ENCODE peak calls at places on chromosomes 4 and X, in six cellular contexts. W is H9, Y is IMR-90, N is neuronal stem cell, Q is trophoblast cell, G is H1. V is an unnamed sample.

GRCh38 chr4:54065282-54066087 is 1.1 kb upstream of the CHIC2 start:
- DNase-seq in Y (no peak), W (no peak), Q (peak; percentile 93), G (no peak), N (no peak), V (peak; percentile 54)

GRCh38 chr4:1406946-1407656 is 859 bp upstream of the NKX1-1 start:
- DNase-seq in Q (no peak), N (no peak), Y (no peak), W (peak; percentile 31), G (no peak), V (no peak)

GRCh38 chr4:138494931-138495330 is 252.8 kb upstream of the SLC7A11 start:
- DNase-seq in W (peak; percentile 61), Y (peak; percentile 46), G (peak; percentile 56), N (no peak), Q (no peak), V (peak; percentile 38)

GRCh38 chrX:2589186-2590020 is 88.6 kb upstream of the DHRSX start:
- DNase-seq in Y (peak; percentile 35), N (no peak), Q (peak; percentile 79), G (no peak), W (no peak), V (no peak)

GRCh38 chrX:153897899-153898298 is 6.6 kb upstream of the AVPR2 start:
- DNase-seq in G (no peak), N (no peak), Q (no peak), Y (no peak), W (no peak), V (no peak)

GRCh38 chr4:78222575-78223186 is 165.6 kb downstream of the FRAS1 start:
- DNase-seq in N (peak; percentile 31), Y (no peak), G (no peak), W (peak; percentile 36), Q (no peak), V (no peak)

GRCh38 chr4:138175337-138175794 is 66.8 kb downstream of the SLC7A11 start:
- DNase-seq in Q (no peak), G (no peak), N (no peak), W (no peak), Y (peak; percentile 61), V (peak; percentile 38)

GRCh38 chr4:148007789-148008188 is 275.9 kb downstream of the ARHGAP10 start:
- DNase-seq in W (no peak), Q (no peak), G (no peak), N (no peak), Y (peak; percentile 18), V (no peak)

GRCh38 chr4:128827280-128827679 is 17.8 kb downstream of the JADE1 start:
- DNase-seq in G (peak; percentile 39), Y (no peak), Q (no peak), N (no peak), W (no peak), V (peak; percentile 37)

GRCh38 chr4:128823025-128823661 is 13.6 kb downstream of the JADE1 start:
- DNase-seq in Y (peak; percentile 98), N (no peak), W (no peak), Q (peak; percentile 71), G (no peak), V (peak; percentile 84)

GRCh38 chr4:128821151-128821550 is 11.7 kb downstream of the JADE1 start:
- DNase-seq in G (no peak), Q (peak; percentile 93), W (no peak), N (no peak), Y (no peak), V (no peak)

GRCh38 chr4:128820631-128821119 is 11.2 kb downstream of the JADE1 start:
- DNase-seq in W (no peak), Y (no peak), G (no peak), Q (no peak), N (no peak), V (no peak)

DNA sequence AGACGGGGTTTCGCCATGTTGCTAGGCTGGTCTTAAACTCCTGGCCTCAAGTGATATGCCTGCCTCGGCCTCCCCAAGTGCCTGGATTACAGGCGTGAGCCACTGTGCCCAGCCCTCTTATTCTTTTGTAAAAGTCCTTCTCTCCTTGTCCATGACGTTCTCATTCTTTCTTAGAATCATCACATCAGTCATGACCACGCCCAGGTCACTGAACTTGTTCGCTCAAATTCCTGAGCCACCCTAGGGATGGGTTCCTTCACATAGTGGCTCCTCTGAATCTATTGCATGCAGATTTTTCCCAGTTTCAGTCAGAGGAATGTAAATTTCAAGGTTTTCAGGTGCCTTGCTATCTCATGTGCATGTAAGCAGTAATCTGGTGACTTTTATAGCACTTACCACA is 15.7 kb downstream of the JADE1 start:
- DNase-seq in Q (peak; percentile 99), Y (no peak), N (no peak), G (no peak), W (no peak), V (no peak)
- H3K4me1 ChIP-seq in Q (peaks cover 5% of the 10 kb centered on the region), Y (peaks cover 18% of the 10 kb centered on the region), N (no peaks in the 10 kb centered on the region), G (peaks cover 40% of the 10 kb centered on the region), W (peaks cover 19% of the 10 kb centered on the region), V (peaks cover 18% of the 10 kb centered on the region)

GRCh38 chr4:110516106-110516922 is 40.4 kb downstream of the ENPEP start:
- DNase-seq in N (peak; percentile 48), G (peak; percentile 80), Y (peak; percentile 51), Q (peak; percentile 86), W (peak; percentile 87), V (peak; percentile 81)
- H3K4ac ChIP-seq in N (no peak overlapping the region), G (no peak overlapping the region), Y (no peak overlapping the region), Q (no peak overlapping the region), W (no peak overlapping the region), V (no peak overlapping the region)

GRCh38 chr4:8817081-8817812 is 54.4 kb downstream of the HMX1 start:
- DNase-seq in N (no peak), G (peak; percentile 29), W (no peak), Q (no peak), Y (no peak), V (no peak)
- H4K91ac ChIP-seq in N (no peak overlapping the region), G (no peak overlapping the region), W (peak overlapping the region; percentile 13), Q (no peak overlapping the region), Y (no peak overlapping the region), V (no peak overlapping the region)

GRCh38 chr4:143517764-143518163 is 4.3 kb downstream of the SMARCA5 start:
- DNase-seq in Q (no peak), W (no peak), Y (no peak), G (no peak), N (no peak), V (no peak)
- H3K4me1 ChIP-seq in Q (no peaks in the 10 kb centered on the region), W (no peaks in the 10 kb centered on the region), Y (no peaks in the 10 kb centered on the region), G (peaks cover 3% of the 10 kb centered on the region), N (peaks cover 4% of the 10 kb centered on the region), V (peaks cover 1% of the 10 kb centered on the region)

GRCh38 chr4:140150636-140150885 is 3.4 kb downstream of the MAML3 start:
- DNase-seq in W (no peak), Q (peak; percentile 98), G (no peak), N (no peak), Y (no peak), V (no peak)
- H3K4ac ChIP-seq in W (no peak overlapping the region), Q (peak overlapping the region; percentile 91), G (no peak overlapping the region), N (no peak overlapping the region), Y (peak overlapping the region; percentile 93), V (peak overlapping the region; percentile 95)

GRCh38 chr4:167838686-167839085 is 253.7 kb upstream of the ANXA10 start:
- DNase-seq in W (no peak), Y (peak; percentile 22), Q (no peak), G (no peak), N (no peak), V (no peak)
- H4K91ac ChIP-seq in W (no peak overlapping the region), Y (no peak overlapping the region), Q (no peak overlapping the region), G (no peak overlapping the region), N (no peak overlapping the region), V (no peak overlapping the region)

DNA sequence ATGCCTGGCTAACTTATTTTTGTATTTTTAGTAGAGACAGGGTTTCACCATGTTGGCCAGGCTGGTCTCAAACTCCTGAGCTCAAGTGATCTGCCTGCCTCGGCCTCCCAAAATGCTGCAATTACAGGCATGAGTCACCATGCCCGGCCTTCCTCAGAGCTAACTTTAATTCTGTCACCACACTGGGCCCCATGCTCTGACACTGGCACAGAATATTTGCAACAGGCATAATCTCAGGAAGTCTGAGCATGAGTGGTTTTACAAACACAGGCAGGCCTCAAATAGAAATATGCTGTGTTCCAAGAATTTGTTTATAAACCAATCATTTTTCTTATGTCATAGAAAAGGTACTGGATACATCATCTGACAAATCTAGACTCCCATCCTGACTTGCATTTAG is 32.7 kb upstream of the FAM9C start:
- DNase-seq in Y (peak; percentile 47), N (no peak), Q (no peak), W (no peak), G (no peak), V (peak; percentile 73)
- H3K4me1 ChIP-seq in Y (peaks cover 2% of the 10 kb centered on the region), N (peaks cover 3% of the 10 kb centered on the region), Q (no peaks in the 10 kb centered on the region), W (no peaks in the 10 kb centered on the region), G (no peaks in the 10 kb centered on the region), V (peaks cover 4% of the 10 kb centered on the region)

GRCh38 chr4:88146891-88147290 is 11.5 kb downstream of the ABCG2 start:
- DNase-seq in W (no peak), G (no peak), N (no peak), Y (no peak), Q (peak; percentile 14), V (no peak)

GRCh38 chr4:88144048-88144447 is 14.4 kb downstream of the ABCG2 start:
- DNase-seq in Q (peak; percentile 85), W (no peak), Y (no peak), G (no peak), N (no peak), V (no peak)

GRCh38 chr4:88147799-88148217 is 10.6 kb downstream of the ABCG2 start:
- DNase-seq in W (no peak), N (no peak), G (no peak), Q (peak; percentile 94), Y (no peak), V (peak; percentile 51)

GRCh38 chr4:88144866-88145300 is 13.6 kb downstream of the ABCG2 start:
- DNase-seq in Q (peak; percentile 99), N (no peak), W (no peak), Y (no peak), G (no peak), V (peak; percentile 36)

DNA sequence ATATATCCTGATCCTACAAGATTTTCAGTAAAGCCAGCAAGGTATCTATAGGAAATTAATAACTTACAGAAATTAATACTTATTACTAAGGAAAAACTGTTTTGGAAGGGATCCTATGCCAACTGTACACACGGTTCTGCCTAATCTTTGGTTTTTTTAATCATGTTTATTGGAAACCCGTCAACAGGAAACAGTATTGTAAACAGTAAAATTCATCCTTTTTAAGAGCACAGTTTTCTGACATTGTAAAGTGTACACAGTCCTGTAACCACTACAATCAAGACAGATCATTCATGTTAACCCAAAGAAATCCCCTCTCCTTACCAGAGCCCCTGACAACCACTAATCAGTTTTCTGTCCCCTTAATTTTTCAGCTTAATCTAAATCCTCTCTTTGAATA is 9.9 kb downstream of the ABCG2 start:
- DNase-seq in G (no peak), Q (no peak), W (no peak), Y (no peak), N (no peak), V (peak; percentile 46)
- H3K4ac ChIP-seq in G (no peak overlapping the region), Q (peak overlapping the region; percentile 87), W (no peak overlapping the region), Y (peak overlapping the region; percentile 53), N (no peak overlapping the region), V (peak overlapping the region; percentile 75)

GRCh38 chr4:133129237-133129636 is 19.9 kb upstream of the PCDH10 start:
- DNase-seq in Y (no peak), W (no peak), N (no peak), G (no peak), Q (peak; percentile 37), V (no peak)

GRCh38 chr4:133130171-133130570 is 18.9 kb upstream of the PCDH10 start:
- DNase-seq in Y (no peak), W (no peak), Q (peak; percentile 89), N (no peak), G (no peak), V (peak; percentile 16)

GRCh38 chr4:133124746-133125145 is 24.3 kb upstream of the PCDH10 start:
- DNase-seq in N (no peak), W (no peak), Y (no peak), Q (no peak), G (no peak), V (no peak)
- H4K91ac ChIP-seq in N (no peak overlapping the region), W (no peak overlapping the region), Y (no peak overlapping the region), Q (no peak overlapping the region), G (no peak overlapping the region), V (no peak overlapping the region)